ENCODE peak calls at places on chromosome 1, in ten cellular contexts. C is body of pancreas, G is fibroblast of lung, W is IMR-90, O is cardiac muscle cell, D is GM23338, K is psoas muscle, T is sigmoid colon, X is left ventricle myocardium inferior, S is breast epithelium. Q is an unnamed sample.

GRCh38 chr1:60895167-60896124 is 186.9 kb upstream of the NFIA start:
- DNase-seq in C (no peak), G (peak; percentile 63), W (no peak), O (peak; percentile 79), D (no peak), K (no peak), T (no peak), X (no peak), S (no peak), Q (no peak)

GRCh38 chr1:229068266-229069043 is 202.5 kb upstream of the RAB4A start:
- DNase-seq in C (no peak), G (no peak), W (no peak), O (peak; percentile 87), D (no peak), K (no peak), T (peak; percentile 70), X (no peak), S (no peak), Q (no peak)

GRCh38 chr1:155989992-155990325 is 11.6 kb upstream of the ARHGEF2 start:
- DNase-seq in C (no peak), G (no peak), W (no peak), O (no peak), D (no peak), K (no peak), T (no peak), X (no peak), S (no peak), Q (no peak)

GRCh38 chr1:6880951-6881690 is 95.9 kb downstream of the CAMTA1 start:
- DNase-seq in C (no peak), G (peak; percentile 45), W (no peak), O (no peak), D (no peak), K (no peak), T (no peak), X (no peak), S (no peak), Q (no peak)

GRCh38 chr1:91643431-91643830 is 142.8 kb downstream of the CDC7 start:
- DNase-seq in C (no peak), G (no peak), W (no peak), O (no peak), D (no peak), K (no peak), T (no peak), X (no peak), S (no peak), Q (no peak)

GRCh38 chr1:3730556-3731247 is 21.5 kb upstream of the CCDC27 start:
- DNase-seq in C (no peak), G (no peak), W (no peak), O (no peak), D (no peak), K (no peak), T (no peak), X (no peak), S (no peak), Q (no peak)

GRCh38 chr1:10782491-10783244 is 13.8 kb downstream of the CASZ1 start:
- DNase-seq in C (no peak), G (no peak), W (no peak), O (no peak), D (no peak), K (no peak), T (no peak), X (no peak), S (no peak), Q (no peak)

GRCh38 chr1:10897981-10898728 is 101.7 kb upstream of the CASZ1 start:
- DNase-seq in C (no peak), G (peak; percentile 72), W (no peak), O (no peak), D (no peak), K (peak; percentile 28), T (no peak), X (no peak), S (no peak), Q (peak; percentile 65)

GRCh38 chr1:98327151-98327918 is 334.2 kb upstream of the SNX7 start:
- DNase-seq in C (no peak), G (peak; percentile 92), W (peak; percentile 84), O (peak; percentile 71), D (no peak), K (no peak), T (no peak), X (no peak), S (no peak), Q (no peak)

GRCh38 chr1:164602480-164603093 is 43.6 kb downstream of the PBX1 start:
- DNase-seq in C (peak; percentile 81), G (peak; percentile 86), W (peak; percentile 52), O (peak; percentile 71), D (peak; percentile 93), K (peak; percentile 73), T (peak; percentile 79), X (peak; percentile 64), S (peak; percentile 82), Q (no peak)

GRCh38 chr1:35097224-35097623 is 18.0 kb downstream of the ZMYM1 start:
- DNase-seq in C (no peak), G (peak; percentile 64), W (no peak), O (no peak), D (no peak), K (no peak), T (no peak), X (no peak), S (no peak), Q (no peak)

GRCh38 chr1:60819302-60819701 is 263.1 kb upstream of the NFIA start:
- DNase-seq in C (no peak), G (no peak), W (no peak), O (no peak), D (no peak), K (no peak), T (no peak), X (no peak), S (no peak), Q (no peak)

DNA sequence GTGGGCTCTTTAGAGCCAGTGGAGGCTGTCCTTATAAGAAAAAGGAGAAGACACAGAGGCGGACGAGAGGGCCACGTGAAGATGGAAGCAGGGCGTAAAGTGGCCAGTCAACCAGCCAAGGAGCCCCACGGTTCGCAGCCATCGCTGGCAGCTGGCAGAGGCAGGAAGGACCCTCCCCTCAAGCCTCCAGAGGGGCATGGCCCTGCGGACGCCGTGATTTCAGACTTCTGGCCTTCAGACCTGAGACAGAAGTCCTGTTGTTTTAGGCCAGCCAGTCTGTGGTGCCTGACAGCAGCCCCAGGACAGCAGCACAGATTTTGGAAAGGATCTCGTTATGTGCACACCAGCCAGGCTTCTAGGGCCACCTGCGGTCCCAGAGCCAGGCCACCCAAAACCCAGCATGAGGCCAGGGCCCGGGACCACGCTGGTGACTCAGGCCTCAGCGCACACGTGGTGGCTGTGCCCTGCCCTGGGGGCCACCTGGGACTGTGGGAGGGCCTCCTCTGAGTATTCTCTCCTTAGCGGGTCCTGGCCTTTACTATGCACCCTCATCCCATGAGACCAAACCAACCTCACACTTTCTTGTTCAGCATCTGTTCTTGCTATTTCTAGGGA is 10.1 kb downstream of the WNT9A start:
- DNase-seq in C (no peak), G (no peak), W (no peak), O (no peak), D (no peak), K (peak; percentile 39), T (peak; percentile 59), X (no peak), S (peak; percentile 28), Q (no peak)
- H3K4me1 ChIP-seq in C (no peaks in the 10 kb centered on the region), G (no peaks in the 10 kb centered on the region), W (no peaks in the 10 kb centered on the region), O (no peaks in the 10 kb centered on the region), D (no peaks in the 10 kb centered on the region), K (peaks cover 51% of the 10 kb centered on the region), T (peaks cover 62% of the 10 kb centered on the region), X (peaks cover 9% of the 10 kb centered on the region), S (no peaks in the 10 kb centered on the region), Q (no peaks in the 10 kb centered on the region)

GRCh38 chr1:1347663-1348419 is 1.4 kb downstream of the DVL1 start:
- DNase-seq in C (peak; percentile 81), G (peak; percentile 45), W (peak; percentile 25), O (no peak), D (no peak), K (peak; percentile 79), T (no peak), X (peak; percentile 46), S (no peak), Q (peak; percentile 52)

GRCh38 chr1:1348420-1349255 is 580 bp downstream of the DVL1 start:
- DNase-seq in C (peak; percentile 63), G (peak; percentile 54), W (peak; percentile 46), O (peak; percentile 54), D (peak; percentile 62), K (no peak), T (no peak), X (no peak), S (no peak), Q (no peak)

GRCh38 chr1:1347026-1347595 is 2.1 kb downstream of the DVL1 start:
- DNase-seq in C (no peak), G (no peak), W (no peak), O (no peak), D (no peak), K (no peak), T (no peak), X (no peak), S (no peak), Q (no peak)

GRCh38 chr1:1351511-1352427 is 2.6 kb upstream of the DVL1 start:
- DNase-seq in C (no peak), G (peak; percentile 55), W (peak; percentile 38), O (peak; percentile 32), D (peak; percentile 40), K (peak; percentile 81), T (peak; percentile 90), X (peak; percentile 68), S (no peak), Q (no peak)

DNA sequence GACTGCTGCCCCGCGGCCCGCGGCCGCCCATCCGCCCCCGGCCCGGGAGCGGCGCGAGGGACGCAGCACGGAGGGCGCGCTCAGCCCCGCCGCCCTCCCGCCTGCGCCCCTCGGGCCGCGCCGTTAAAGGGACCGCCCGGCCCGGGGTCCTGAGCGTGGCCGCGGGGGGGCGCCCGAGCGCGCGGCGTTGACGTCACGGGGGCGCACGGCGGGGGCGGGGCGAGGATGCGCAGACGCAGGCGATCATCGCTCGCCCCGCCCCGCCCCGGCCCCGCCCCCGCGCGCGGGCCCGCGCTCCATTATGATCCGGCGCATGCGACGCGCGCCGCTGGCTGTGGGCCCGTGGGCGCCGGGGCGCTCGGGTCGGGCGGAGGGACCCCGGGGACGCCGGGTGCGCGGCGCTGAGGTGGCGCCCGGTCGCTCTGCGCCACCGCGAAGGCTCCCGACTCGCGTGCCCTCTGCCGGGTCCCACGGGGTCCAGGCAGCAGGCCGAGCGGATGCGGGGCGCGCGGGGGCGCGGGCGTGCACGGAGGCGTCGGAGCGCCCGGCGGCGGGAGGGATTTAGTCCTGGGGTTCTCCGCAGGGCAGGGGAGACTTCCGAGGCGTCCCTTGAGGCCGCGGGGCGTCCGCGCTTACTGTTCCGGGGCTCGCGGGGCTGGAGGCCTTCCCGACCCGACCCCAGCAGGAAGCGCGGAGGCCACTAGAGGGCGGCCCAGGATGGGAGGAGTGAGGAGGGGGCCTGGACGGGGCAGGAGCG is at the start of gene DVL1:
- DNase-seq in C (peak; percentile 70), G (peak; percentile 62), W (peak; percentile 58), O (peak; percentile 71), D (peak; percentile 89), K (peak; percentile 88), T (peak; percentile 87), X (peak; percentile 64), S (no peak), Q (peak; percentile 84)
- TF ChIP-seq CTCF in C (peak; percentile 33), G (peak; percentile 28), W (peak; percentile 51), O (peak; percentile 45), D (peak; percentile 67), K (peak; percentile 42), T (peak; percentile 49), X (peak; percentile 57), S (peak; percentile 52), Q (peak; percentile 49)

GRCh38 chr1:228060458-228061190 is 21.9 kb upstream of the ARF1 start:
- DNase-seq in C (peak; percentile 39), G (peak; percentile 23), W (no peak), O (peak; percentile 15), D (peak; percentile 90), K (peak; percentile 45), T (peak; percentile 49), X (no peak), S (peak; percentile 43), Q (no peak)
- H3K4me3 ChIP-seq in C (no peak overlapping the region), G (no peak overlapping the region), W (no peak overlapping the region), O (peak overlapping the region; percentile 6), D (peak overlapping the region; percentile 90), K (peak overlapping the region; percentile 22), T (peak overlapping the region; percentile 4), X (peak overlapping the region; percentile 35), S (peak overlapping the region; percentile 61), Q (no peak overlapping the region)

GRCh38 chr1:181133969-181134418 is 45.5 kb downstream of the IER5 start:
- DNase-seq in C (no peak), G (no peak), W (no peak), O (no peak), D (no peak), K (no peak), T (no peak), X (no peak), S (no peak), Q (no peak)
- H3K4me1 ChIP-seq in C (peaks cover 27% of the 10 kb centered on the region), G (peaks cover 19% of the 10 kb centered on the region), W (peaks cover 21% of the 10 kb centered on the region), O (peaks cover 17% of the 10 kb centered on the region), D (peaks cover 23% of the 10 kb centered on the region), K (peaks cover 23% of the 10 kb centered on the region), T (peaks cover 16% of the 10 kb centered on the region), X (peaks cover 56% of the 10 kb centered on the region), S (peaks cover 20% of the 10 kb centered on the region), Q (no peaks in the 10 kb centered on the region)